ENCODE peak calls at places on chromosome 16, in seven cellular contexts. W is epithelial cell of esophagus; E is pancreas; X is neural progenitor cell; L is cardiac fibroblast; Y is left lung; T is CD8-positive, alpha-beta T cell. P is an unnamed sample.

GRCh38 chr16:23771027-23771426 is 16.2 kb downstream of the CHP2 start:
- DNase-seq in W (peak), E (no peak), X (no peak), L (no peak), Y (no peak), T (no peak), P (no peak)

GRCh38 chr16:49625311-49626035 is 230.4 kb downstream of the ZNF423 start:
- DNase-seq in W (no peak), E (no peak), X (no peak), L (no peak), Y (no peak), T (no peak), P (no peak)

GRCh38 chr16:49354101-49354500 is 19.5 kb upstream of the C16orf78 start:
- DNase-seq in W (no peak), E (no peak), X (no peak), L (no peak), Y (no peak), T (no peak), P (no peak)

GRCh38 chr16:1039762-1040161 is 32.8 kb upstream of the SSTR5 start:
- DNase-seq in W (no peak), E (no peak), X (no peak), L (no peak), Y (no peak), T (no peak), P (no peak)

GRCh38 chr16:66508261-66508913 is 41.5 kb downstream of the TK2 start:
- DNase-seq in W (peak), E (no peak), X (no peak), L (peak), Y (no peak), T (no peak), P (no peak)

GRCh38 chr16:73746554-73746953 is 550.1 kb upstream of the PSMD7 start:
- DNase-seq in W (no peak), E (no peak), X (no peak), L (no peak), Y (no peak), T (no peak), P (no peak)

GRCh38 chr16:4313563-4314531 is 2.0 kb upstream of the GLIS2 start:
- DNase-seq in W (no peak), E (peak), X (peak), L (peak), Y (peak), T (no peak), P (no peak)

GRCh38 chr16:65667013-65667578 is 545.2 kb upstream of the CDH11 start:
- DNase-seq in W (peak), E (no peak), X (peak), L (peak), Y (no peak), T (no peak), P (peak)

GRCh38 chr16:64089697-64090096 is 1032.2 kb downstream of the CDH11 start:
- DNase-seq in W (peak), E (no peak), X (peak), L (peak), Y (no peak), T (no peak), P (peak)

GRCh38 chr16:74224828-74225227 is 71.8 kb upstream of the PSMD7 start:
- DNase-seq in W (peak), E (no peak), X (no peak), L (peak), Y (no peak), T (no peak), P (peak)

GRCh38 chr16:59121411-59121810 is 387.3 kb upstream of the GOT2 start:
- DNase-seq in W (no peak), E (no peak), X (no peak), L (no peak), Y (no peak), T (no peak), P (no peak)

GRCh38 chr16:11257131-11257938 is 1.3 kb upstream of the SOCS1 start:
- DNase-seq in W (peak), E (peak), X (peak), L (peak), Y (peak), T (peak), P (peak)

GRCh38 chr16:15925631-15926030 is 23.8 kb upstream of the ABCC1 start:
- DNase-seq in W (no peak), E (no peak), X (peak), L (no peak), Y (no peak), T (no peak), P (no peak)

GRCh38 chr16:73572135-73572534 is 524.2 kb upstream of the ZFHX3 start:
- DNase-seq in W (peak), E (no peak), X (peak), L (no peak), Y (no peak), T (no peak), P (no peak)

GRCh38 chr16:14303654-14304394 is 232.7 kb downstream of the MRTFB start:
- DNase-seq in W (no peak), E (peak), X (peak), L (no peak), Y (no peak), T (no peak), P (no peak)
- H3K4me3 ChIP-seq in W (peak), E (peak), X (peak), L (peak), Y (peak), T (peak), P (peak)

GRCh38 chr16:87681990-87682570 is 79.8 kb downstream of the JPH3 start:
- DNase-seq in W (peak), E (no peak), X (peak), L (peak), Y (no peak), T (no peak), P (peak)
- TF ChIP-seq CTCF in W (peak), E (no peak), X (peak), L (peak), Y (no peak), T (no peak), P (peak)

DNA sequence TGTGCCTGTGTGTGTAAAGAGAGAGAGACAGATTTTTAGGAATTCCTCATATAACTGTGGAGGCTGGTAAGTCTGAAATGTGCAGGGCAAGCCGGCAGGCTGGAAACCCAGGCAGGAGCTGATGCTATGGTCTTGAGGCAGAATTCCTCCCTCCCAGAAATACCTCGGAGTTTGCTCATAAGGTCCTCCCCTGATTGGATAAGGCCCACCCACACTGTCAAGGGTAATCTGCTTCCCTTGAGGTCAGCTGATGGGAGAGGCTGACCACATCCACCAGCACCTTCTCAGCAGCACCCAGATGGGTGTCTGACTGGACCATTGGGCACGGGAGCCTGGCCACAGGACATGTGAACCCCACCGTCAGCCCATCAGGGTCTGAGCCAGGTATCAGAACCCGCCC is 42.4 kb downstream of the C16orf95 start:
- DNase-seq in W (no peak), E (no peak), X (no peak), L (no peak), Y (no peak), T (no peak), P (peak)
- H3K4me3 ChIP-seq in W (no peak), E (no peak), X (no peak), L (no peak), Y (no peak), T (no peak), P (no peak)

GRCh38 chr16:85530370-85530739 is 82.8 kb upstream of the GSE1 start:
- DNase-seq in W (no peak), E (no peak), X (no peak), L (no peak), Y (peak), T (no peak), P (no peak)

GRCh38 chr16:85527767-85528297 is 85.3 kb upstream of the GSE1 start:
- DNase-seq in W (no peak), E (no peak), X (no peak), L (no peak), Y (no peak), T (no peak), P (no peak)

GRCh38 chr16:85529489-85530369 is 83.4 kb upstream of the GSE1 start:
- DNase-seq in W (no peak), E (no peak), X (no peak), L (no peak), Y (peak), T (no peak), P (no peak)

GRCh38 chr16:85527042-85527766 is 85.9 kb upstream of the GSE1 start:
- DNase-seq in W (no peak), E (peak), X (no peak), L (no peak), Y (peak), T (no peak), P (no peak)

DNA sequence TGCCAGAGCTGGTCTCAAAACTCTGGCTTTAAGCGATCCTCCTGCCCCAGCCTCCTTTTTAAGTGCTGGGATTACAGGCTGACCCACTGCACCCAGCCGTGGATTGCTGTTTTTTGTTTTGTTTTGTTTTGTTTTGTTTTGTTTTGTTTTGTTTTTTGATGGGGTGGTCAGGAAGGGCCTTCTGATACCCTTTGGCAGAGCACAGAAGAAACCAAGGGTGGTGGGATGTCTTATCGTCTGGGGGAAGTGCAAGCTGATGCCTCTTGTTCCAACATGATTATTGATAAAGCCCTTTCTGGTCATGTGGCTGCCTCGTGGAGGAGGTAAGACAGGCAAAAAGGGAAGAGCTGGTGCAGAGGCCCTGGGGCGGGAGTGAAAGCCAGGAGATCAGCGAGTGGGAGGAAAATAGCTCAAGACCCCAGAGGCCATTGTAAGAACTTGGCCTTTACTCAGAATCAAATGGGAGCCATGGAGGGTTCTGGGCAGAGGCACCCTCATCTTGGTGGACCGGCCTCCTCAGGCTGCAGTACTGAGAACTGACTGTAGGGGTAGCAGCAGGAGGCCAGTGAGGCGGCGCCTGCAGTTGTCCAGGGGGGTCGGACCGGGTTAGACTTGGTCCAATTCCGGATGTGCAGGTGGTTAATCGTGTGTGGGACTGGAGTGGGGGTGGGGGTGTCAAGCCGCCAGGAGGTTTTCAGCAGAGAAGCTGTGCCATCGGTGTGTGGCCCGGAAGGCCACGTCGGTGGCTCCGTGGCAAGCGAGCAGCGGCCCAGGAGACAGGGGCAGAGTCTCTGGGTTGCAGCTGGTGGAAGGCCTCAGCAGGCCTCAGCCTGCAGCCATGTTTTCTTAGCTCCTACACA is 84.4 kb upstream of the GSE1 start:
- DNase-seq in W (no peak), E (peak), X (no peak), L (no peak), Y (peak), T (peak), P (no peak)
- TF ChIP-seq CTCF in W (peak), E (no peak), X (peak), L (peak), Y (peak), T (peak), P (peak)

DNA sequence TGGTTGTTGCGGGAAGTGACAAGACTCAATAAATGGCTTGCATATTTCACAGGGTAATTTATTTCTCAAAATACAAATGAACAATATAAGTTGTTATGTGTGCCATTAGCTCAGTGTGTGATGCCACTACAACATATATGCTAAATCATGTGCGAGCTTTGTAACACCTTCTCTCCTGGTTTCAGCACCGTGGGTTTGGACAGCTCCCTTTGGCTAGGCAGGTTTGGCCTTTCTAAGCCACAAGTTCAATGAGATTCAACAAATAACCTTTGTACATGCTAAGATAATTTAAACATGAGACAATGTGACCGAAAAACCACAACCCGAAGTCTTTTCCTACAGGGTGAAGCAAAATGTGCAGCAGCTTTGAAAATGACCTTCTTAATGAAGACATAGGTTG is 563.9 kb downstream of the TMEM114 start:
- DNase-seq in W (peak), E (no peak), X (peak), L (no peak), Y (no peak), T (no peak), P (no peak)
- H3K4me3 ChIP-seq in W (no peak), E (no peak), X (no peak), L (no peak), Y (no peak), T (no peak), P (no peak)

GRCh38 chr16:89491238-89491869 is 993 bp upstream of the ANKRD11 start:
- DNase-seq in W (no peak), E (no peak), X (peak), L (no peak), Y (no peak), T (no peak), P (peak)
- TF ChIP-seq CTCF in W (peak), E (no peak), X (peak), L (peak), Y (no peak), T (peak), P (peak)

P was measured in choroid plexus epithelial cell.